ENCODE peak calls at places on chromosome 5, in four cellular contexts. O is D341Med; R is activated CD4-positive, alpha-beta T cell treated with anti-CD3 and anti-CD28 coated beads, Interleukin-2, amount 10 ng/mL, durations not matched to agents 24 days and 14 days; B is GM03348. Q is an unnamed sample.
A peak's percentile ranks its signal among the peaks of the same experiment; 100 is the strongest.

GRCh38 chr5:11050596-11051304 is 289.7 kb upstream of the DAP start:
- DNase-seq in B (no peak), O (no peak), R (no peak), Q (no peak)

GRCh38 chr5:61280766-61281427 is 51.2 kb upstream of the ZSWIM6 start:
- DNase-seq in B (no peak), O (no peak), R (peak; percentile 73), Q (no peak)

GRCh38 chr5:53039855-53040254 is 50.7 kb downstream of the ITGA2 start:
- DNase-seq in O (no peak), R (no peak), B (no peak), Q (no peak)

GRCh38 chr5:173721259-173722232 is 105.1 kb upstream of the BOD1 start:
- DNase-seq in R (no peak), O (no peak), B (no peak), Q (no peak)

GRCh38 chr5:133113331-133114061 is 61.7 kb downstream of the HSPA4 start:
- DNase-seq in R (no peak), B (no peak), O (no peak), Q (no peak)

GRCh38 chr5:71582945-71583584 is 4.1 kb upstream of the MCCC2 start:
- DNase-seq in O (no peak), B (no peak), R (no peak), Q (no peak)

GRCh38 chr5:116037236-116037822 is 5.1 kb downstream of the ARL14EPL start:
- DNase-seq in R (no peak), B (no peak), O (no peak), Q (no peak)

GRCh38 chr5:132294728-132295504 is 722 bp downstream of the SLC22A4 start:
- DNase-seq in R (peak; percentile 87), B (peak; percentile 89), O (no peak), Q (peak; percentile 87)

GRCh38 chr5:135138116-135138850 is 104.3 kb upstream of the PITX1 start:
- DNase-seq in R (no peak), O (no peak), B (no peak), Q (no peak)

GRCh38 chr5:148778891-148779290 is 47.5 kb upstream of the ADRB2 start:
- DNase-seq in B (no peak), R (no peak), O (no peak), Q (no peak)